ENCODE peak calls at places on chromosomes 4 and X, in eight cellular contexts. R is fibroblast of pulmonary artery; M is PC-3; V is WTC11; O is vagina; K is endothelial cell; U is CD4-positive, alpha-beta T cell; Y is pancreas. G is an unnamed sample.

GRCh38 chr4:76301068-76301774 is 5.3 kb upstream of the STBD1 start:
- DNase-seq in Y (no peak), U (no peak), K (no peak), O (no peak), V (no peak), R (peak), M (peak), G (peak)

GRCh38 chr4:92129408-92129994 is 174.3 kb upstream of the GRID2 start:
- DNase-seq in O (no peak), R (no peak), K (no peak), M (no peak), V (no peak), Y (no peak), U (no peak), G (no peak)

GRCh38 chrX:72101597-72102037 is 30.1 kb downstream of the RTL5 start:
- DNase-seq in R (no peak), U (no peak), M (no peak), V (peak), K (no peak), O (no peak), Y (no peak), G (no peak)

GRCh38 chrX:147741776-147742175 is 169.9 kb upstream of the FMR1 start:
- DNase-seq in U (no peak), Y (no peak), M (no peak), V (no peak), K (no peak), R (no peak), O (no peak), G (no peak)

GRCh38 chr4:81164623-81165416 is 50.2 kb downstream of the PRKG2 start:
- DNase-seq in U (no peak), O (no peak), V (no peak), Y (no peak), R (no peak), M (peak), K (no peak), G (no peak)

GRCh38 chr4:84235545-84235944 is 263.5 kb downstream of the NKX6-1 start:
- DNase-seq in M (no peak), V (no peak), K (no peak), U (no peak), R (no peak), O (no peak), Y (no peak), G (peak)

GRCh38 chr4:54487491-54487890 is 170.3 kb upstream of the KIT start:
- DNase-seq in U (no peak), R (no peak), O (no peak), V (no peak), M (no peak), Y (no peak), K (no peak), G (no peak)

GRCh38 chr4:8539661-8540060 is 40.5 kb upstream of the GPR78 start:
- DNase-seq in U (no peak), M (no peak), V (no peak), Y (no peak), O (no peak), K (no peak), R (no peak), G (no peak)

GRCh38 chr4:123651127-123651526 is 254.5 kb downstream of the SPRY1 start:
- DNase-seq in Y (no peak), R (peak), V (no peak), O (no peak), U (no peak), M (no peak), K (no peak), G (no peak)

GRCh38 chr4:113411496-113411938 is 350.0 kb downstream of the CAMK2D start:
- DNase-seq in K (no peak), O (no peak), V (no peak), Y (no peak), U (no peak), M (peak), R (peak), G (no peak)

GRCh38 chr4:103019319-103020124 is at the start of gene SLC9B1:
- DNase-seq in V (peak), U (peak), M (peak), O (no peak), R (peak), Y (peak), K (peak), G (peak)

GRCh38 chr4:71609159-71609558 is 174.7 kb downstream of the GC start:
- DNase-seq in Y (no peak), U (no peak), K (no peak), M (peak), O (no peak), V (no peak), R (peak), G (no peak)

GRCh38 chrX:11267311-11267910 is 25.8 kb upstream of the AMELX start:
- DNase-seq in O (no peak), R (no peak), U (no peak), V (no peak), M (peak), K (no peak), Y (no peak), G (no peak)

GRCh38 chrX:34580069-34580468 is 77.0 kb downstream of the TMEM47 start:
- DNase-seq in R (no peak), K (no peak), V (no peak), M (no peak), Y (no peak), U (no peak), O (no peak), G (no peak)

DNA sequence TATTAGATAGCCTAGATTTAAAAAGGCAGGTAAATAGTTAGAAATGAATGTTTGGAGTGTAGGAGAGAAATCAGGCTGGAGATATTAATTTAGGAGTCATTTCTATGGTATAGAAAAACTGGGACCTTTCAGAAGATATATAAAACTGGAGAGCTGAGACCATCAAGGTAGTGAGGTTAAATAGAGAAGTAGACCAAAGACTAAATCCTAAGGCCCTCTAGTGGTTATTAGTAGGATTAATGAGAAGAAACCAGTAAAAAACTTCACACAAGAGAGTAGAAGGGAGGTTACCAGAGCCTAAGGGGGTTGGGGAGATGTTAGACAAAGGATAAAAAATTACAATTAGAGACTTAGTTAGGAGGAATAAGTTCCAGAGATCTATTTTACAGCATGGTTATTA is 351.0 kb upstream of the SPANXN1 start:
- DNase-seq in O (no peak), U (no peak), Y (no peak), V (no peak), R (no peak), M (peak), K (no peak), G (no peak)
- TF ChIP-seq CTCF in O (no peak), U (no peak), Y (no peak), V (no peak), R (no peak), M (peak), K (no peak), G (no peak)

GRCh38 chr4:141220271-141220654 is 432 bp upstream of the ZNF330 start:
- DNase-seq in K (no peak), Y (no peak), M (no peak), O (no peak), U (no peak), V (no peak), R (no peak), G (no peak)

GRCh38 chr4:141215972-141216761 is 4.5 kb upstream of the ZNF330 start:
- DNase-seq in U (no peak), K (no peak), Y (no peak), O (no peak), R (no peak), V (no peak), M (no peak), G (no peak)

GRCh38 chr4:141215030-141215429 is 5.7 kb upstream of the ZNF330 start:
- DNase-seq in U (no peak), M (no peak), Y (no peak), O (no peak), R (peak), V (no peak), K (no peak), G (no peak)

GRCh38 chr4:141223418-141223817 is 2.7 kb downstream of the ZNF330 start:
- DNase-seq in R (no peak), M (no peak), V (no peak), U (no peak), Y (no peak), O (no peak), K (no peak), G (no peak)

DNA sequence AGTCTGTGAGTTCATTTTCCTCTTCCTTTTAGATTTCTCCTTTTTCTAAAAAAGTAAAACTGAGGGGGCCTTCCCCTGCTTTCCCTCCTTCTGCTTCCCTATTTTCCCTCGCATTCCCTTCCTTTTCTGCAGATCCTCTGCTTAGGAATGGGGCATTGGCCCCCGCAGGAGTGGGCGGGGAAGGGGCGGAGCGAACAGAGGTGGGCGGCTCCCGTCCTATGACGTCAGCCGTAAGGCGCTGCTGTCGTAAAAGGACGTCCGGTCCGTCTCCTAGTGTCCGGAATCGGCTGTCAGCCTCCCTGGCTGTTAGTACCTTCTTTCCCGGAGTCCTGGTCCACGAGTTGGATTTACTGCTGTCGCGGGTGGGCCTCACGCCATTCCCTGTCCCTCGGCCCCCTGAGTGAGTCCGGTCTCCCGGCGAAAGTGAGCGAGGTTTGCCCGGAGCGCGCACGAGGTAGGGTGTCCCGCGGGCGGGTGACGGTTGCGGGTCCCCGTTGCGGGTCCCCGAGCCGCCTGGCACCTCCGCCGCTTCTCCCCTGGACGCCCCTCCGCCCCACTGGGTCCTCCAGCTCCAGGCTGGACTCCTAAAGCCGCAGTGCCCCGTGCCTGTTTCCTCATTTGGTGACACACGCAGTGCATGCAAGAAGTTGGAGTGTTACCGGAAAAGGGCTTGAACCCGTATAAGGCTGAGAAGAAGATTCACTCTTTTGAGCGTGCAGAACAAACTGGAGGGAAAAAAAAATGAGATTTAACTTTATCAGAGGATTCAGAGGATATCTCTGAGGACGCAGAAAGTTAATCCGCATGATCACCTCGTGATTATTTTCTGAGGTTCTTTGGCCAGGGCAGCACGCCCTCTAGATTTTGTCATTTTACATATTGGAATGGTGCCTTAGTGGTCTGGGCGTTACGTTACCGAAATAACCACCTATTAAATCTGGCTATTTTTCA is at the start of gene ZNF330:
- DNase-seq in K (peak), O (no peak), V (peak), U (peak), M (peak), Y (peak), R (peak), G (peak)
- TF ChIP-seq CTCF in K (no peak), O (no peak), V (no peak), U (no peak), M (peak), Y (no peak), R (peak), G (no peak)

GRCh38 chr4:189660737-189661330 is 279.8 kb upstream of the FRG1 start:
- DNase-seq in R (no peak), V (no peak), U (no peak), K (no peak), M (no peak), Y (no peak), O (no peak), G (no peak)
- TF ChIP-seq CTCF in R (no peak), V (no peak), U (no peak), K (no peak), M (no peak), Y (no peak), O (no peak), G (no peak)

DNA sequence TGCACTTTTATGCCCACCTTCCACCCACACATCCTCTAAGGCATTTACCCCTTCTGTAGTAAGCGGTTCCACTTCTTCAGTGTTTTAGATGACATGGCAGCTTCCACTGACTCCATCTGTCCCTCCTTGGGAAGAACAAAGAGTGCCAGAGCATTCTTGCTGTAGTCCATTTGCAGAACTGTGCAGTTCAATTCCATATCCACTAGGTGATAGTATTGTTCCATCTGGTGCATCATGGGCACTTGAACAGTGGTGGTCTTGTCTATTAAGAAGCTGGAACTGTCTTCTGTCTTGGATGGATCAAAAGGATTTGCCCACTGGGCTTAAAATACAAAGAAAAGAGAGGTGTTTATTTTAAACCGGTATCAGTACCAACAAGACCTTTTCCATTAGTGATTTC is 3.5 kb downstream of the SERPINA7 start:
- DNase-seq in V (no peak), Y (no peak), U (no peak), K (no peak), O (no peak), R (peak), M (peak), G (no peak)
- TF ChIP-seq CTCF in V (peak), Y (no peak), U (no peak), K (no peak), O (no peak), R (peak), M (peak), G (no peak)

GRCh38 chrX:107775000-107775733 is 420 bp downstream of the TSC22D3 start:
- DNase-seq in O (no peak), V (no peak), U (no peak), M (no peak), R (no peak), K (peak), Y (no peak), G (no peak)

GRCh38 chrX:107773906-107774435 is 1.6 kb downstream of the TSC22D3 start:
- DNase-seq in M (no peak), K (no peak), Y (no peak), U (no peak), V (no peak), R (no peak), O (no peak), G (no peak)

GRCh38 chrX:107777536-107777832 is at the start of gene NCBP2L:
- DNase-seq in R (no peak), O (no peak), Y (no peak), V (no peak), M (no peak), K (no peak), U (no peak), G (no peak)

GRCh38 chrX:107776649-107777535 is 641 bp upstream of the NCBP2L start:
- DNase-seq in R (peak), Y (peak), V (peak), M (peak), K (peak), O (no peak), U (peak), G (peak)

DNA sequence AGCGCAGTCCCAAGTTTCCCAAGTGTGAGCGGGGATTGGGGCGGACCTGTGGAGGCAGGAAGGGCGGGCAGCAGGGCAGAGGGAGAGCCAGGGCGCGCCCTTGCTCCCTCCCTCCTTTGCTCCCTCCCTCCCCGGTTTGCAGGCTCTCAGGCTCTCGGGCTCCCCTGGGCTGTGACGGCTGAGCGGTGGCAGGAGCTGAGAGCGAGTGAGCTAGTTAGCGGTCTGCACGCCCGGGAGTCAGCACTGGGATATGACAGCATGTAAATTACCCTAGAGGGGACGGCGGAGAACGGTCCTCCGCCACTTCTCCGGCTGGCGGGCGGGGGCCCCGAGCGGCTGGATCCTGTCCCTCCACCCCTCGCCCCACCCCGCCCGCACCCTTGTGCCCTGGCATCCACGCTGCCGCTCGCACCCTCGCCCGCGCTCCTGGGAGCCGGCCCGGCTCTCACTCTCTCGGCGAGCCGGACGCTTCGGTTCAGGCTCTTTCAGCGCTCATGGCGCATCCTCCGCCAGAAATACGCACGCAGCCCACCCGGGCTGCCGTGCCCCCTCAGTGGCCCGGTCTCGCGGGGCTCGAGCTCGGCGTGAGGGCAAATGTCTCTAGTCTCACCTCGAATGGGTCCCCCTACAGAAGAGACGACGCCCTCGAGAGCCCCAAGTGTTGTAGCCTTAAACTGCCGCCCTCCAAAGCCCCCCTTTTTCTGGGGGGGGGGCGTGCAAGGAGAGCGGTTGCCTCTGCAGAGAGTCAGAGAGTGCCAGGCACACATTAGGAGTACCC is at the start of gene TSC22D3:
- DNase-seq in R (peak), U (peak), M (peak), Y (peak), K (peak), O (no peak), V (peak), G (peak)
- TF ChIP-seq CTCF in R (peak), U (no peak), M (no peak), Y (no peak), K (no peak), O (no peak), V (no peak), G (no peak)